ENCODE peak calls at places on chromosomes 2 and 18, in six cellular contexts. One of them, this sample, is unnamed. For H3K36me3 and H3K9me3, the result is how much of the 10 kb centered on the place peaks cover.

GRCh38 chr2:191869178-191869577 is 22.3 kb upstream of the CAVIN2 start:
- DNase-seq in ovary: no peak
- DNase-seq in IMR-90: peak
- DNase-seq in psoas muscle: no peak
- DNase-seq in WERI-Rb-1: peak
- DNase-seq in gastrocnemius medialis: no peak
- DNase-seq in this sample: no peak

GRCh38 chr2:73776869-73777519 is 2.9 kb downstream of the DUSP11 start:
- DNase-seq in WERI-Rb-1: no peak
- DNase-seq in gastrocnemius medialis: no peak
- DNase-seq in psoas muscle: no peak
- DNase-seq in IMR-90: peak
- DNase-seq in ovary: no peak
- DNase-seq in this sample: no peak

GRCh38 chr2:158214431-158214830 is 112.8 kb downstream of the UPP2 start:
- DNase-seq in psoas muscle: no peak
- DNase-seq in ovary: no peak
- DNase-seq in WERI-Rb-1: no peak
- DNase-seq in gastrocnemius medialis: no peak
- DNase-seq in IMR-90: no peak
- DNase-seq in this sample: no peak

GRCh38 chr2:190578158-190579057 is 43.9 kb upstream of the NEMP2 start:
- DNase-seq in gastrocnemius medialis: no peak
- DNase-seq in IMR-90: no peak
- DNase-seq in WERI-Rb-1: no peak
- DNase-seq in ovary: no peak
- DNase-seq in psoas muscle: no peak
- DNase-seq in this sample: no peak

GRCh38 chr2:39851691-39852110 is 72.6 kb upstream of the THUMPD2 start:
- DNase-seq in WERI-Rb-1: no peak
- DNase-seq in IMR-90: peak
- DNase-seq in psoas muscle: no peak
- DNase-seq in ovary: no peak
- DNase-seq in gastrocnemius medialis: no peak
- DNase-seq in this sample: no peak

GRCh38 chr2:120669121-120669952 is 66.3 kb upstream of the GLI2 start:
- DNase-seq in gastrocnemius medialis: no peak
- DNase-seq in WERI-Rb-1: peak
- DNase-seq in IMR-90: peak
- DNase-seq in psoas muscle: no peak
- DNase-seq in ovary: no peak
- DNase-seq in this sample: no peak

GRCh38 chr2:219180961-219181360 is 2.9 kb downstream of the RETREG2 start:
- DNase-seq in gastrocnemius medialis: no peak
- DNase-seq in WERI-Rb-1: no peak
- DNase-seq in psoas muscle: no peak
- DNase-seq in IMR-90: no peak
- DNase-seq in ovary: peak
- DNase-seq in this sample: peak

GRCh38 chr2:237872178-237872887 is 12.9 kb downstream of the RAMP1 start:
- DNase-seq in IMR-90: no peak
- DNase-seq in gastrocnemius medialis: no peak
- DNase-seq in ovary: no peak
- DNase-seq in WERI-Rb-1: no peak
- DNase-seq in psoas muscle: no peak
- DNase-seq in this sample: no peak

GRCh38 chr2:132547089-132547687 is 122.8 kb downstream of the LYPD1 start:
- DNase-seq in gastrocnemius medialis: no peak
- DNase-seq in ovary: peak
- DNase-seq in IMR-90: peak
- DNase-seq in psoas muscle: peak
- DNase-seq in WERI-Rb-1: peak
- DNase-seq in this sample: no peak

GRCh38 chr2:201985740-201986735 is 47.6 kb upstream of the FZD7 start:
- DNase-seq in gastrocnemius medialis: no peak
- DNase-seq in IMR-90: peak
- DNase-seq in psoas muscle: no peak
- DNase-seq in ovary: no peak
- DNase-seq in WERI-Rb-1: peak
- DNase-seq in this sample: no peak

GRCh38 chr2:199869653-199870052 is 18.7 kb upstream of the FTCDNL1 start:
- DNase-seq in gastrocnemius medialis: no peak
- DNase-seq in WERI-Rb-1: no peak
- DNase-seq in psoas muscle: no peak
- DNase-seq in IMR-90: no peak
- DNase-seq in ovary: no peak
- DNase-seq in this sample: no peak

GRCh38 chr2:192091480-192091879 is 103.3 kb downstream of the TMEFF2 start:
- DNase-seq in IMR-90: no peak
- DNase-seq in psoas muscle: no peak
- DNase-seq in WERI-Rb-1: no peak
- DNase-seq in gastrocnemius medialis: no peak
- DNase-seq in ovary: no peak
- DNase-seq in this sample: no peak

GRCh38 chr2:64789466-64790320 is 136.0 kb upstream of the SERTAD2 start:
- DNase-seq in ovary: no peak
- DNase-seq in IMR-90: no peak
- DNase-seq in WERI-Rb-1: no peak
- DNase-seq in psoas muscle: no peak
- DNase-seq in gastrocnemius medialis: no peak
- DNase-seq in this sample: no peak

GRCh38 chr18:41938445-41938844 is 16.6 kb upstream of the PIK3C3 start:
- DNase-seq in gastrocnemius medialis: no peak
- DNase-seq in IMR-90: peak
- DNase-seq in ovary: no peak
- DNase-seq in psoas muscle: no peak
- DNase-seq in WERI-Rb-1: no peak
- DNase-seq in this sample: no peak

GRCh38 chr2:18991177-18992168 is 366.9 kb downstream of the OSR1 start:
- DNase-seq in IMR-90: peak
- DNase-seq in gastrocnemius medialis: no peak
- DNase-seq in psoas muscle: peak
- DNase-seq in ovary: peak
- DNase-seq in WERI-Rb-1: no peak
- DNase-seq in this sample: no peak

GRCh38 chr2:62364786-62365185 is 141.2 kb downstream of the TMEM17 start:
- DNase-seq in WERI-Rb-1: no peak
- DNase-seq in ovary: no peak
- DNase-seq in IMR-90: no peak
- DNase-seq in psoas muscle: no peak
- DNase-seq in gastrocnemius medialis: no peak
- DNase-seq in this sample: no peak

GRCh38 chr2:173747037-173747436 is 218.1 kb downstream of the SP3 start:
- DNase-seq in ovary: no peak
- DNase-seq in WERI-Rb-1: no peak
- DNase-seq in psoas muscle: no peak
- DNase-seq in IMR-90: no peak
- DNase-seq in gastrocnemius medialis: no peak
- DNase-seq in this sample: no peak

DNA sequence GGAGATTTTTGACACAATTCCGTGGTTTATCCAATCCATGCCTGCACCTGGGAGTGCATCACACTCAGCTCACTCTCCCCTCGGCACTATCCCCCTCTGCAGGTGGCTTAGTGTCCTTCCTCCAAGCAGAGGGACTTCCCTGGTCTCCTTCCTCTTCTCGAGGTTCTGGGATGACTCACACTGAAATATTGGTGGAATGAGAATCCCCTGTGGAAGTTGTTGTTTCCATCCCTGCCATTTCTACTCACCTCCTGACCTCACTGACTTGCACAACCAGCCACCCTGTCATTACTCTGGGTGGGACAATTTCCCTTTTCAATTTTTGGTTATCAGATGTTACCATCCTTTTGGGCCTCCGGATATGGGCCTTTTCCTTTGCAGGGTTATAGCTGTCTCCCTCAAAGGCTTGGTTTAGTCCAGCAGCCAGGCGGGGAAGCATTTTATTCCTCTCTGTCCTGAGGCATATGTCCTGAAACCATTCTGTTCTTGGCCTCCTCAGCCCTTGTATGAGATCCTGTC is 59.9 kb downstream of the PTPRM start:
- DNase-seq in WERI-Rb-1: no peak
- DNase-seq in gastrocnemius medialis: no peak
- DNase-seq in IMR-90: peak
- DNase-seq in psoas muscle: no peak
- DNase-seq in ovary: peak
- DNase-seq in this sample: peak
- H3K27ac ChIP-seq in WERI-Rb-1: no peak
- H3K27ac ChIP-seq in gastrocnemius medialis: peak
- H3K27ac ChIP-seq in IMR-90: peak
- H3K27ac ChIP-seq in psoas muscle: peak
- H3K27ac ChIP-seq in ovary: no peak
- H3K27ac ChIP-seq in this sample: no peak

GRCh38 chr2:233451950-233452349 is 97.7 kb downstream of the DGKD start:
- DNase-seq in gastrocnemius medialis: no peak
- DNase-seq in psoas muscle: no peak
- DNase-seq in ovary: no peak
- DNase-seq in IMR-90: no peak
- DNase-seq in WERI-Rb-1: peak
- DNase-seq in this sample: no peak
- H3K36me3 ChIP-seq in gastrocnemius medialis: half or more
- H3K36me3 ChIP-seq in psoas muscle: half or more
- H3K36me3 ChIP-seq in ovary: under half
- H3K36me3 ChIP-seq in IMR-90: under half
- H3K36me3 ChIP-seq in WERI-Rb-1: under half
- H3K36me3 ChIP-seq in this sample: half or more

GRCh38 chr2:67096886-67097285 is 300.2 kb upstream of the ETAA1 start:
- DNase-seq in WERI-Rb-1: no peak
- DNase-seq in ovary: no peak
- DNase-seq in psoas muscle: no peak
- DNase-seq in gastrocnemius medialis: no peak
- DNase-seq in IMR-90: no peak
- DNase-seq in this sample: no peak
- H3K9me3 ChIP-seq in WERI-Rb-1: under half
- H3K9me3 ChIP-seq in ovary: under half
- H3K9me3 ChIP-seq in psoas muscle: under half
- H3K9me3 ChIP-seq in gastrocnemius medialis: under half
- H3K9me3 ChIP-seq in IMR-90: under half
- H3K9me3 ChIP-seq in this sample: under half

GRCh38 chr2:105391763-105392662 is 6.8 kb downstream of the FHL2 start:
- DNase-seq in gastrocnemius medialis: no peak
- DNase-seq in IMR-90: no peak
- DNase-seq in ovary: no peak
- DNase-seq in WERI-Rb-1: no peak
- DNase-seq in psoas muscle: no peak
- DNase-seq in this sample: no peak

GRCh38 chr2:105388971-105389381 is 9.9 kb downstream of the FHL2 start:
- DNase-seq in psoas muscle: no peak
- DNase-seq in gastrocnemius medialis: no peak
- DNase-seq in ovary: no peak
- DNase-seq in WERI-Rb-1: no peak
- DNase-seq in IMR-90: peak
- DNase-seq in this sample: no peak

GRCh38 chr2:105393373-105394055 is 5.3 kb downstream of the FHL2 start:
- DNase-seq in WERI-Rb-1: no peak
- DNase-seq in psoas muscle: no peak
- DNase-seq in gastrocnemius medialis: no peak
- DNase-seq in ovary: peak
- DNase-seq in IMR-90: peak
- DNase-seq in this sample: no peak

GRCh38 chr2:105390454-105390853 is 8.4 kb downstream of the FHL2 start:
- DNase-seq in IMR-90: no peak
- DNase-seq in WERI-Rb-1: no peak
- DNase-seq in ovary: no peak
- DNase-seq in psoas muscle: no peak
- DNase-seq in gastrocnemius medialis: no peak
- DNase-seq in this sample: no peak

DNA sequence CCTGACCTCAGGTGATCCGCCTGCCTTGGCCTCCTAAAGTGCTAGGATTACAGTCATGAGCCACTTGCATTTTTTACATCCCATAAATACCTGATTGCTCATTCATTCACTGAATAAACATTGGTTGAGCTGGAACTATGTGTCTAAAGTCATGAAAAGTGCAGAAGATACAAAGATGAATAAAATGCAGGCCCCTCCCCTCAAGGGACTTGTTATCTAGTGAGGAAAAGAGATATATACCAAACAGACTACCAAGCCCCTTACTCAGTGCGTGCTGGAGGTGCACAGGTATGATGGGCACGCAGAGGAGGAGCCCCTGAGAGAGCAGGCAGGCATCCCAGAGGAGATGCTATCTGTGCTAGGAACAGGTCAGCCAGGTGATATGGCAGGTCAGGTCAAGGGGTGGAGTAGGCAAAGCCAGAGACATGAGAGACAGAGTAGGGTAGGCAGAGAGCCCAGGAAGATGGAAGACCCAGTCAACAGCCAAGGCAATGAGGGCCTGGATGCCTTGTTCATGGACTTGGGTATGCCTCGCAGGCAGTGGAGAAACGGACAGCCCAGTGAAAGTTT is 7.7 kb downstream of the FHL2 start:
- DNase-seq in gastrocnemius medialis: no peak
- DNase-seq in WERI-Rb-1: no peak
- DNase-seq in IMR-90: peak
- DNase-seq in psoas muscle: no peak
- DNase-seq in ovary: no peak
- DNase-seq in this sample: no peak
- H3K27ac ChIP-seq in gastrocnemius medialis: no peak
- H3K27ac ChIP-seq in WERI-Rb-1: no peak
- H3K27ac ChIP-seq in IMR-90: peak
- H3K27ac ChIP-seq in psoas muscle: peak
- H3K27ac ChIP-seq in ovary: peak
- H3K27ac ChIP-seq in this sample: peak

DNA sequence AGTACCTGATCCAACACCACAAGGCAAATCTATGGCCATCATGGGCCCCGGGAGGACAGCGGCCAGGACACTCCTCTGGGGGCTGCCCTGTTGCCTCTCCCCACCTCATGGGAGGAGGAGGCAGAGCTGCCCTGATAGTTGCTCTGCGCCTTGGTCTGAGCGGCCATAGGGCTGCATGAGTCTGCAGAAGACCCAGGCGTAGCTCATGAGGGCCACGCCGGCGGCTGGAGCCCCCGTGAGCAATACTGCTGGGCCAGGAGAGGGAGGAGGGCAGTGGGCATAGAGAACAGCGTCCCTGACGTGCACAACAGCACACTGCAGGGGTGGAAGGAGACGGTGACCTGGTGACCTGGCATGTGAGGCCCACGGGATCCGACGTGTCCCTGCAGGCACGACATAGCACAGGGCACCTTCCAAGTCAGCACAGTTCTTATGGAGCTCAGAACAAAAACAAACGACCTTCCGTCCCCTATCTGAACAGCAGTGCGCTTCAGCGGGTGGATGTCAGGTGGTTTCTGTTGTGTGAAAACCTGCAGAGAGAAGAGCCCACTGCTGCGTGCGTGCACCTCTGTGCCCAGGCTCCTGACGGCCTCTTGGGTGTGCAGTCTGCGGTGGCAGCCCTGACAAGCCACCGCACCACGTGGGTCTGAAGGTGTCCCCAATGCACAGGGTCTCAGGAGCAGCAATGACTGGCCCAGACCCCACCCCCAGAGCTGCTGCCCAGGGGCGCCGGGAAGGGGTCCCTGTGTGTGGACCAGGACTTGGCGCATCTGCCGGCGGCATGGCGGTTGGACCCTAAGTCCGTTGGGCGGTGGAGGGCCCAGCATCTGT is 13.0 kb downstream of the STK25 start:
- DNase-seq in psoas muscle: no peak
- DNase-seq in WERI-Rb-1: no peak
- DNase-seq in gastrocnemius medialis: no peak
- DNase-seq in ovary: no peak
- DNase-seq in IMR-90: no peak
- DNase-seq in this sample: no peak
- H3K36me3 ChIP-seq in psoas muscle: half or more
- H3K36me3 ChIP-seq in WERI-Rb-1: half or more
- H3K36me3 ChIP-seq in gastrocnemius medialis: half or more
- H3K36me3 ChIP-seq in ovary: under half
- H3K36me3 ChIP-seq in IMR-90: half or more
- H3K36me3 ChIP-seq in this sample: under half